ENCODE peak calls at places on chromosome 3, in seven cellular contexts. A, M, L, O, C, R and D are unnamed samples. For H3K4me1, the result is how much of the 10 kb centered on the place peaks cover.

GRCh38 chr3:12345141-12345561 is 56.3 kb downstream of the PPARG start:
- DNase-seq in A (peak), M (no peak), L (no peak), O (no peak), C (no peak), R (no peak), D (no peak)

GRCh38 chr3:50953825-50954224 is 279.1 kb downstream of the DOCK3 start:
- DNase-seq in A (no peak), M (no peak), L (no peak), O (no peak), C (no peak), R (no peak), D (no peak)

GRCh38 chr3:55558316-55558715 is 71.2 kb upstream of the WNT5A start:
- DNase-seq in A (no peak), M (no peak), L (no peak), O (no peak), C (no peak), R (no peak), D (no peak)

GRCh38 chr3:105323274-105323599 is 43.5 kb upstream of the ALCAM start:
- DNase-seq in A (no peak), M (no peak), L (no peak), O (no peak), C (no peak), R (no peak), D (no peak)

GRCh38 chr3:123953735-123954134 is 7.3 kb downstream of the CCDC14 start:
- DNase-seq in A (no peak), M (no peak), L (no peak), O (no peak), C (no peak), R (no peak), D (no peak)

GRCh38 chr3:89447244-89447643 is 339.8 kb downstream of the EPHA3 start:
- DNase-seq in A (no peak), M (no peak), L (no peak), O (no peak), C (no peak), R (no peak), D (no peak)

GRCh38 chr3:123448503-123449091 is at the start of gene ADCY5:
- DNase-seq in A (peak), M (peak), L (no peak), O (peak), C (no peak), R (peak), D (peak)

GRCh38 chr3:50245251-50245745 is 9.3 kb downstream of the GNAI2 start:
- DNase-seq in A (no peak), M (no peak), L (no peak), O (no peak), C (no peak), R (peak), D (no peak)

GRCh38 chr3:14031271-14031670 is 93.4 kb downstream of the CHCHD4 start:
- DNase-seq in A (no peak), M (no peak), L (no peak), O (no peak), C (no peak), R (no peak), D (no peak)

GRCh38 chr3:143480306-143480852 is 360.8 kb downstream of the CHST2 start:
- DNase-seq in A (peak), M (no peak), L (no peak), O (no peak), C (no peak), R (no peak), D (no peak)

GRCh38 chr3:97848779-97849178 is 27.0 kb downstream of the CRYBG3 start:
- DNase-seq in A (no peak), M (no peak), L (no peak), O (no peak), C (no peak), R (no peak), D (no peak)
- TF ChIP-seq POLR2A in A (no peak), M (no peak), L (no peak), O (no peak), C (no peak), R (no peak), D (no peak)

GRCh38 chr3:64223809-64224570 is 1.3 kb downstream of the PRICKLE2 start:
- DNase-seq in A (peak), M (peak), L (no peak), O (peak), C (no peak), R (no peak), D (peak)

GRCh38 chr3:64222501-64222900 is 2.8 kb downstream of the PRICKLE2 start:
- DNase-seq in A (no peak), M (no peak), L (no peak), O (no peak), C (no peak), R (no peak), D (no peak)

GRCh38 chr3:64221564-64222257 is 3.6 kb downstream of the PRICKLE2 start:
- DNase-seq in A (no peak), M (no peak), L (no peak), O (no peak), C (no peak), R (no peak), D (no peak)

GRCh38 chr3:64225695-64226499 is 631 bp upstream of the PRICKLE2 start:
- DNase-seq in A (no peak), M (no peak), L (no peak), O (no peak), C (no peak), R (no peak), D (no peak)

GRCh38 chr3:64224826-64225606 is at the start of gene PRICKLE2:
- DNase-seq in A (peak), M (peak), L (peak), O (peak), C (no peak), R (no peak), D (peak)
- TF ChIP-seq CTCF in A (peak), M (peak), L (no peak), O (no peak), C (no peak), R (peak), D (peak)

GRCh38 chr3:16885948-16886683 is 1.4 kb downstream of the PLCL2 start:
- DNase-seq in A (no peak), M (no peak), L (no peak), O (no peak), C (no peak), R (no peak), D (no peak)

GRCh38 chr3:16884748-16885587 is at the start of gene PLCL2:
- DNase-seq in A (peak), M (peak), L (peak), O (peak), C (no peak), R (peak), D (peak)

GRCh38 chr3:16885588-16885903 is 791 bp downstream of the PLCL2 start:
- DNase-seq in A (no peak), M (no peak), L (no peak), O (no peak), C (no peak), R (no peak), D (no peak)

GRCh38 chr3:16888785-16889607 is 4.2 kb downstream of the PLCL2 start:
- DNase-seq in A (no peak), M (no peak), L (no peak), O (no peak), C (no peak), R (no peak), D (no peak)

DNA sequence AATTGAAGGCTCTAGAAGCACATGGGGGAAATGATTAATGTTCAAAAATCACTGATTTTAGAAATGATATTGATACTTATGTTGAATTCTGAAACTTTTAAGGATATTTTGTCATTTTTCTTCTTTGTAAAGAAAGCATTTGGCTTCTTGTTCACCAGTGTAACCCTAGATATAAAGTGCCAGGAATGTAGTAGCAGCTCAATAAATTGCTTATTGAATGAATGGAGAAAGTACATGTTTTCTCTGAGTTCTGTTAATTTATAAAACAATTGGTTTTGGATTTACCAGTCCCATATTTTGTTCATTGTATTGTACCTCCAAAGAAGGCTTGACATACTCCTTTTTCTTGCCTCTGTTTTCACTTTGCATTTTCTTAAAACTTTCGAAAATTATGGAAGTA is 2.4 kb downstream of the PLCL2 start:
- DNase-seq in A (no peak), M (no peak), L (no peak), O (no peak), C (no peak), R (no peak), D (no peak)
- H3K4me1 ChIP-seq in A (under half), M (under half), L (under half), O (under half), C (under half), R (under half), D (under half)

DNA sequence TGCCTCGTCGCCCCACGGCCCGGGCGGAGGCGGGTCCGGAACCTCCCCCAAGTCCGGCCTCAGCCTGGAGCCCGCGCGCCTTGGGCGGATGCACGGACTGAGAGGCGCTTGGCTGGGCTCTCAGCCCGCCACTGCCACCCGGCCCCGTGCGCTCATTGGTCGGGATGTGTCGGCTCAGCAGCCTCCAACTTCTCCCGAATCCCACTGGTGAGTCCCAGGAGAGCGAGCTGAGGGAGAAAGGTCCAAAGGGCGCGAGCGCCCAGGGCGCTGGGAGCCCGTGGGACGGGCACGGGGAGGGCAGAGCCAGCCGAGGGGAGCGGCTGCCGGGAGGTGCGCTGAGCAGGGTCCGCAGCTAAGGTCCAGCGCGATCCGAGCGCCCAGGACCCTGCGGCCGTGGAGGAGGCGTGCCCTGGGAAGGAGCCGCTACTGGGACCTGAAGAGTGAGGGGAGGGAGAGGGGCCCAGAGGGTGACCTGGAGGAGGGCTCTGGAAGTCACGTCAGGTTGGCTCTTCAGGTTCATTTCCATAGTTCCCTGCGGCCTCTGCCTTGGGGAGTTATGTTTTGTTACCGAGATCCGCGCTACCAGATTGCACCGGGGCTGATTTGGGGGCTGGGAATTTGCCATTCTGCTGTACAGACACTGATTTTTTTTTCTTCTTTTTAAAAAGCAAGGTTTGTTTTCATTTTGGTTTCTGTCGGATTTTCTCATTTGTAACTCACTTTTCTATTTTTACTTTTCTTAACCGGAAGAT is at the start of gene MME:
- DNase-seq in A (no peak), M (peak), L (peak), O (peak), C (peak), R (peak), D (no peak)
- TF ChIP-seq POLR2A in A (no peak), M (no peak), L (no peak), O (no peak), C (peak), R (no peak), D (no peak)

GRCh38 chr3:186241910-186242821 is 119.9 kb downstream of the DGKG start:
- DNase-seq in A (peak), M (peak), L (peak), O (peak), C (peak), R (peak), D (peak)
- TF ChIP-seq CTCF in A (peak), M (peak), L (peak), O (peak), C (peak), R (peak), D (peak)